ENCODE peak calls at places on chromosomes 16 and 17, in six cellular contexts. One of them, this sample, is unnamed.

GRCh38 chr17:70028397-70028796 is 46.6 kb upstream of the KCNJ16 start:
- DNase-seq in EH: no peak
- DNase-seq in activated T-helper 1 cell treated with Interleukin-2 at 50 U/mL for 16 hours: no peak
- DNase-seq in M059J: no peak
- DNase-seq in NCI-H2081 treated with DMSO at 0.1 percent for 48 hours: no peak
- DNase-seq in HFF-Myc: no peak
- DNase-seq in this sample: no peak

GRCh38 chr17:61415374-61416210 is 15.9 kb downstream of the TBX2 start:
- DNase-seq in M059J: no peak
- DNase-seq in activated T-helper 1 cell treated with Interleukin-2 at 50 U/mL for 16 hours: no peak
- DNase-seq in EH: peak; percentile 59
- DNase-seq in NCI-H2081 treated with DMSO at 0.1 percent for 48 hours: no peak
- DNase-seq in HFF-Myc: no peak
- DNase-seq in this sample: no peak

GRCh38 chr17:33927732-33928133 is 327.4 kb upstream of the CCL2 start:
- DNase-seq in HFF-Myc: no peak
- DNase-seq in NCI-H2081 treated with DMSO at 0.1 percent for 48 hours: no peak
- DNase-seq in M059J: peak; percentile 22
- DNase-seq in EH: no peak
- DNase-seq in activated T-helper 1 cell treated with Interleukin-2 at 50 U/mL for 16 hours: no peak
- DNase-seq in this sample: no peak

GRCh38 chr17:57895382-57896060 is 45.7 kb upstream of the MRPS23 start:
- DNase-seq in NCI-H2081 treated with DMSO at 0.1 percent for 48 hours: no peak
- DNase-seq in M059J: peak; percentile 84
- DNase-seq in EH: no peak
- DNase-seq in activated T-helper 1 cell treated with Interleukin-2 at 50 U/mL for 16 hours: no peak
- DNase-seq in HFF-Myc: no peak
- DNase-seq in this sample: no peak

GRCh38 chr17:1515640-1516402 is 591 bp downstream of the INPP5K start:
- DNase-seq in HFF-Myc: peak; percentile 83
- DNase-seq in activated T-helper 1 cell treated with Interleukin-2 at 50 U/mL for 16 hours: peak; percentile 41
- DNase-seq in M059J: peak; percentile 88
- DNase-seq in NCI-H2081 treated with DMSO at 0.1 percent for 48 hours: no peak
- DNase-seq in EH: peak; percentile 89
- DNase-seq in this sample: peak; percentile 36

GRCh38 chr16:89633064-89633631 is 19.7 kb downstream of the DPEP1 start:
- DNase-seq in M059J: peak; percentile 90
- DNase-seq in NCI-H2081 treated with DMSO at 0.1 percent for 48 hours: no peak
- DNase-seq in activated T-helper 1 cell treated with Interleukin-2 at 50 U/mL for 16 hours: no peak
- DNase-seq in EH: peak; percentile 92
- DNase-seq in HFF-Myc: no peak
- DNase-seq in this sample: no peak

GRCh38 chr17:82236142-82236971 is 7.5 kb downstream of the SLC16A3 start:
- DNase-seq in M059J: peak; percentile 51
- DNase-seq in NCI-H2081 treated with DMSO at 0.1 percent for 48 hours: peak; percentile 25
- DNase-seq in HFF-Myc: no peak
- DNase-seq in EH: peak; percentile 57
- DNase-seq in activated T-helper 1 cell treated with Interleukin-2 at 50 U/mL for 16 hours: peak; percentile 55
- DNase-seq in this sample: peak; percentile 60

GRCh38 chr16:72722552-72722951 is 325.4 kb downstream of the ZFHX3 start:
- DNase-seq in M059J: no peak
- DNase-seq in EH: no peak
- DNase-seq in NCI-H2081 treated with DMSO at 0.1 percent for 48 hours: peak; percentile 72
- DNase-seq in activated T-helper 1 cell treated with Interleukin-2 at 50 U/mL for 16 hours: no peak
- DNase-seq in HFF-Myc: no peak
- DNase-seq in this sample: no peak

GRCh38 chr16:74718741-74719610 is 18.3 kb upstream of the MLKL start:
- DNase-seq in M059J: no peak
- DNase-seq in HFF-Myc: no peak
- DNase-seq in NCI-H2081 treated with DMSO at 0.1 percent for 48 hours: no peak
- DNase-seq in EH: no peak
- DNase-seq in activated T-helper 1 cell treated with Interleukin-2 at 50 U/mL for 16 hours: no peak
- DNase-seq in this sample: no peak

GRCh38 chr16:27596411-27596810 is 46.5 kb downstream of the KATNIP start:
- DNase-seq in NCI-H2081 treated with DMSO at 0.1 percent for 48 hours: no peak
- DNase-seq in HFF-Myc: no peak
- DNase-seq in M059J: no peak
- DNase-seq in EH: no peak
- DNase-seq in activated T-helper 1 cell treated with Interleukin-2 at 50 U/mL for 16 hours: no peak
- DNase-seq in this sample: no peak

GRCh38 chr17:1714488-1714979 is 4.4 kb upstream of the TLCD2 start:
- DNase-seq in activated T-helper 1 cell treated with Interleukin-2 at 50 U/mL for 16 hours: no peak
- DNase-seq in NCI-H2081 treated with DMSO at 0.1 percent for 48 hours: no peak
- DNase-seq in EH: peak; percentile 99
- DNase-seq in HFF-Myc: peak; percentile 94
- DNase-seq in M059J: peak; percentile 96
- DNase-seq in this sample: no peak

This sample was measured in T follicular helper cell.